ENCODE peak calls at places on chromosomes 7 and 10, in four cellular contexts. L, K, H and A are unnamed samples. For H3K4me1, the result is how much of the 10 kb centered on the place peaks cover.

GRCh38 chr7:30168800-30169584 is 34.2 kb downstream of the MTURN start:
- DNase-seq in H (no peak), L (no peak), K (peak), A (no peak)

GRCh38 chr10:44671321-44671720 is 239.8 kb upstream of the TMEM72 start:
- DNase-seq in H (no peak), K (no peak), L (no peak), A (no peak)

GRCh38 chr7:39536926-39537325 is 29.3 kb upstream of the YAE1 start:
- DNase-seq in H (no peak), L (no peak), K (no peak), A (no peak)

GRCh38 chr7:47528471-47528870 is 53.4 kb downstream of the TNS3 start:
- DNase-seq in H (no peak), L (no peak), K (no peak), A (no peak)

GRCh38 chr10:59181668-59182067 is 5.2 kb downstream of the PHYHIPL start:
- DNase-seq in L (peak), K (peak), H (peak), A (peak)

GRCh38 chr10:69842020-69842419 is 40.3 kb downstream of the COL13A1 start:
- DNase-seq in L (no peak), K (no peak), H (no peak), A (no peak)

GRCh38 chr7:143934526-143935340 is at the start of gene OR2F2:
- DNase-seq in L (no peak), K (peak), H (no peak), A (no peak)

GRCh38 chr10:73956476-73957338 is 41.2 kb upstream of the VCL start:
- DNase-seq in H (no peak), L (peak), K (peak), A (peak)

GRCh38 chr7:2028733-2029132 is 204.0 kb downstream of the MAD1L1 start:
- DNase-seq in H (peak), L (no peak), K (no peak), A (no peak)

GRCh38 chr7:157674715-157675426 is 338.1 kb downstream of the DNAJB6 start:
- DNase-seq in H (no peak), L (no peak), K (no peak), A (no peak)

GRCh38 chr7:1742555-1743303 is 72.7 kb downstream of the ELFN1 start:
- DNase-seq in L (no peak), K (peak), H (peak), A (peak)

GRCh38 chr7:47751068-47751467 is 169.2 kb upstream of the TNS3 start:
- DNase-seq in K (no peak), H (no peak), L (no peak), A (no peak)

GRCh38 chr7:43220250-43220649 is 107.8 kb downstream of the HECW1 start:
- DNase-seq in H (no peak), L (no peak), K (no peak), A (no peak)

GRCh38 chr7:130926021-130926691 is 192.1 kb upstream of the KLF14 start:
- DNase-seq in K (no peak), H (no peak), L (no peak), A (no peak)

GRCh38 chr10:105585215-105585614 is 944.1 kb downstream of the SORCS3 start:
- DNase-seq in K (no peak), H (no peak), L (no peak), A (no peak)

GRCh38 chr10:131909929-131910328 is 9.1 kb downstream of the PPP2R2D start:
- DNase-seq in L (no peak), K (no peak), H (no peak), A (no peak)

GRCh38 chr7:145293793-145294153 is 457.9 kb upstream of the TPK1 start:
- DNase-seq in H (no peak), L (no peak), K (no peak), A (no peak)

GRCh38 chr7:142878315-142878714 is 7.2 kb downstream of the TRPV6 start:
- DNase-seq in K (no peak), H (no peak), L (no peak), A (no peak)

GRCh38 chr7:50657912-50658311 is 92.7 kb upstream of the DDC start:
- DNase-seq in L (no peak), K (no peak), H (no peak), A (no peak)

GRCh38 chr7:149783386-149784250 is 10.2 kb upstream of the ZNF467 start:
- DNase-seq in L (no peak), H (no peak), K (no peak), A (no peak)

DNA sequence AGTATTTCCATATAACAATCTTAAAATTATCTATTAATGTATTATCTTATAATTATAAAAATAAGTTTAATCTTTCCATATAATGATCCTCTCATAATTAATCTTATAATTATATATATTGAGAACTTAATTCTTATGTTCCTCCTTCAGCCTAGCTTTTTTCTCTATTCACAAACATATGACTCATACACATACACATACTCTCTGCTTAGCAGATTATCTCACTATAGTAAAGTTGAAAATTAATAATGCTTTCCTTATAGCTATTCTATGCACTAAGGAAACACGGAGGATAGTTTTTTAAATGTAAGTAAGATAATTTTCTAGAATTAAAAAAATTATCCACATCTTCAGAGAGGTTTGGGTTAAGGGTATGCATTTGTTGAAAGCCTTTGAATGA is 47.7 kb upstream of the ITGB8 start:
- DNase-seq in H (no peak), L (no peak), K (no peak), A (no peak)
- H3K4me3 ChIP-seq in H (no peak), L (no peak), K (no peak), A (no peak)

DNA sequence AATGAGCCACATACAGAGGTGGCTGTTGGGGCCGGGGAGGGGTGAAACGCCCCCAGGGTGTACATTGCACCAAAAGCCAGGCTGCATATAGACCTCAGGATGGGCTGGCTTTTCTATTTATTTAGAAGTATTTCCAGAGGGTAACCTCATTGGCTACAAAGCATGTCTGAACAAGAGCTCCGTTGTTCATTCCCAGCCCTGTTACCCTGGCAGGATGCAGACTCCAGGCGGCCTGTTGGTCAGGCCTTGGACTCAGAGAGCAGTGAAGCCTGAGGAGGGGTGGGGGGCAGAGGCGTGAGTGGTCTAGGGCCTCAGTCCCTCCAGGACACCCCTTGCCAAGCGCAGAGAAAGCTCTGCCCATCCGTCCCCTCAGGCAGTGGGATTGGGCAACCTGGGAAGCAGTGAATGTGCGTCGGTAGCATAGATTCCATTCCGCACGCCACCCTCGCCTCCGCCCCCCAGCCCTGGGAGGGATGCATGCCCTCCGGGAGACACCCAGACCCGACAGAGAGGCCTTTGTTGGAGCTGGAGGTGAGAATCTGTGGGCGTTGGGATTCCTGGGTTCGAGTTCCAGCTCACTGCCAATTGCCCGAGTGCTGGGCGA is 41.9 kb downstream of the TCF7L2 start:
- DNase-seq in H (no peak), K (no peak), L (no peak), A (no peak)
- H3K4me1 ChIP-seq in H (under half), K (under half), L (under half), A (under half)

GRCh38 chr10:130300608-130301025 is 164.4 kb downstream of the GLRX3 start:
- DNase-seq in H (no peak), K (no peak), L (no peak), A (peak)

GRCh38 chr10:130301026-130301892 is 165.1 kb downstream of the GLRX3 start:
- DNase-seq in H (peak), L (no peak), K (no peak), A (peak)
- H3K4me3 ChIP-seq in H (peak), L (no peak), K (peak), A (peak)

DNA sequence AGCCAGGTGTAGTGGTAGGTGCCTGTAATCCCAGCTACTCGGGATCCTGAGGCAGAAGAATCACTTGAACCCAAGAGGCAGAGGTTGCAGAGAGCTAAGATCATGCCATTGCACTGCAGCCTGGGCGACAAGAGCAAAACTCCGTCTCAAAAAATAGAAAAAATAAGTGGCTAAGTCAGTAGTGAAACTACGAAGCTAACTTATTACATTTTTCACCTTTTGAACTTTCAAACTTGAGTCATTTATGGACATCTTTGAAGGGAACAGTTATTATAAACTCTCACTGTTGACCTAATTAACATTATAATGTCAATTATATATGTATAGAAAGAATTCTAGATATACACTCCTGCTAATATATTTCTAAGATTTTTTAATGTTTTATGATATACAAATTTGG is 541.5 kb upstream of the C7orf33 start:
- DNase-seq in H (no peak), L (no peak), K (no peak), A (no peak)
- H3K4me1 ChIP-seq in H (under half), L (under half), K (under half), A (under half)

GRCh38 chr7:94394058-94394398 is 667 bp upstream of the COL1A2 start:
- DNase-seq in L (no peak), K (peak), H (no peak), A (no peak)

GRCh38 chr7:94393251-94393758 is 1.4 kb upstream of the COL1A2 start:
- DNase-seq in L (no peak), K (peak), H (no peak), A (peak)

GRCh38 chr7:94389381-94389780 is 5.3 kb upstream of the COL1A2 start:
- DNase-seq in H (no peak), K (peak), L (no peak), A (no peak)

GRCh38 chr7:94392391-94392782 is 2.3 kb upstream of the COL1A2 start:
- DNase-seq in L (no peak), H (no peak), K (peak), A (no peak)

GRCh38 chr7:94391716-94392390 is 2.8 kb upstream of the COL1A2 start:
- DNase-seq in K (peak), L (no peak), H (no peak), A (no peak)
- H3K4me3 ChIP-seq in K (peak), L (no peak), H (no peak), A (no peak)

DNA sequence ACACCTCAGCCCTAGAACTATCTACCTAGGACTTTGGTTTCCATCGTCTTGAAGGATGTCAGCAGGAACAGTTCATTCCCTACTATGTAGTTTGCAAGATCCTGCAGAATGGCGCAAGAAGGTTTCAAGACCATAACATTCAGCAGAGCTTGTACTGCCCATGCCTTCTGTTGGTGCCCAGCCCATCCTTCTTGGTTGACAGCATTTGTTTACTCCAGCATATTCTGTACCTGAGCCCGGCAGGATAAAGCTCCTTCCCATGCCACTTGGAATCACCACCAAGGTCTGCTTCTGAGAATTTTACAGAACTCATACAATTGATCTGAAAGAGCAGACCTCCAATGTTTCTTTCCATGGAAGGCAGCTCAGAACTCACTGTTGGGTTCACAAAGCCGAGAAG is 150.8 kb downstream of the ARID5B start:
- DNase-seq in L (no peak), K (no peak), H (no peak), A (no peak)
- H3K4me1 ChIP-seq in L (half or more), K (half or more), H (under half), A (under half)

GRCh38 chr10:23693895-23694294 is 255.0 kb downstream of the OTUD1 start:
- DNase-seq in H (no peak), K (no peak), L (no peak), A (no peak)
- H3K4me3 ChIP-seq in H (no peak), K (no peak), L (no peak), A (no peak)

GRCh38 chr10:30438016-30438850 is 4.2 kb downstream of the MAP3K8 start:
- DNase-seq in K (peak), H (no peak), L (peak), A (no peak)

GRCh38 chr10:30439931-30440330 is 5.9 kb downstream of the MAP3K8 start:
- DNase-seq in H (no peak), K (no peak), L (no peak), A (no peak)

GRCh38 chr10:30445716-30446115 is 11.7 kb downstream of the MAP3K8 start:
- DNase-seq in L (no peak), H (no peak), K (peak), A (no peak)

GRCh38 chr10:30443049-30443448 is 9.1 kb downstream of the MAP3K8 start:
- DNase-seq in K (no peak), H (no peak), L (no peak), A (no peak)

DNA sequence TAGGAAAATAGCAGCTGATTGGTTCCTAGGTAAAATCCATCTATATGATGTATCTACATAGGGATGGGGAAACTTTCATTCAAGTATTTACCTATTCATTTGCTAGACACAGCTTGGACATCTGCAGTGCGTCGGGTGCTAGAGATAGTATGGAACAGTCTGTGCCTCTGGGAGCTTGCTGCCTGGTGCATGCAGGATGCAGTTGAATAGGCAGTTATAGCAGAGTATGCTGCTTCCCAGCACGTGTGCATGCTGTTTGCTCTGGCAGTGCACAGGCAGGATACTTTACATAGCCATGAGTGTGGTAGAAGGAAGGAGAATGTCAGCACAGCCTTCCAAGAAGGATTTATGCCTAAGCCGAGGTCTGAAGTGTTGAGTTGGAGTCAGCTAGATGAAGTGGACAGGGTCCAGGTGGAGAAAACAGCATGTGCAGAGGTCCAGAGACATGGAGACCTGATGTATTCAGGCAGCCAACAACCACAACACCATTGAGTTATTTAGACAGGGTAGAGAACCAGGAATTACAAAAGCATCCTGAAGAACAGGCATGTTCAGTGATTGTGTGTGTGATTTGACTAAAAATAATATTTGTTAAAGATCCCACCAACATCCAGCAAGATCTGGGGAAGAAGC is 8.1 kb downstream of the MAP3K8 start:
- DNase-seq in L (no peak), H (no peak), K (no peak), A (no peak)
- H3K4me1 ChIP-seq in L (half or more), H (under half), K (half or more), A (under half)

GRCh38 chr7:63900394-63901203 is 98.0 kb upstream of the ZNF722 start:
- DNase-seq in K (no peak), H (peak), L (no peak), A (peak)
- H3K4me3 ChIP-seq in K (peak), H (peak), L (no peak), A (peak)

DNA sequence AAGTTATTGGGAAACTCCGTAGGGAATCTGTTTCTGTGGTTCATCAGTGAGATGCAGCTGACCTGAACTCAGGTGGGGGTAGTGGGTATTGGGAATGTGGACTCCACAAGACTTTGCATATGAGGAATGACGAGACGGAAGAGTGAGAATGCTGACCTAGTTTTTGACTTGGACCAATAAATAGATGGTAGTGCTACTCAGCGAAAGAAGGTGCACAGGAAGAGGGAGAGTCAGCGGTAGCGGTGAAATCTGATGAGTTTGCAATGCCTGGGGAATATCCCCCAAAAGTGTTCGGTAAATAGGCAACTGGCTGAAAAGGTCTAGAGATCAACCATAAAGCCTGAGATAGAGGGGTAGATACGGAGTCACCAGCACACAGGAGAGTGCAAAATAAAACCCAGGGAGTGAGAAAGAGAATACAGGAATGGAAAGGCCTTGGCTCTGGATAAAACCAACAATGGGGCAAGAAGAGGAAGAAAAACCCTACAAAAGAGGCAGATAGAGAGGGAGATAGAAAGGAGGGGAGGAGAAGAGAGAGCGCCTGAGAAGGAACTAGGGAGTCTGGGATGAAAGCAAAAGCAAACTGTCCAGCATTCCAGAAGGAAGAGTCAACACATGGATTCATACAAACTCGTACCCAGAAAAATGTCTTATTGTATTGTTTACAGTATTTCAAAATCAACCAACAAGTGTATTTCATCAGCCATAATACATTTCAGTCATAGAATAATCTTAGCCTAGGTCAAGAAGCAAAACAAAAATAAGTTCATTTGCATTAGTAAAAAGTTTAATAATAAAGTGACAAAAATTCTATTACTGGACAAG is 5.4 kb downstream of the ARHGAP21 start:
- DNase-seq in K (peak), H (no peak), L (no peak), A (no peak)
- H3K4me1 ChIP-seq in K (half or more), H (half or more), L (under half), A (under half)